ENCODE peak calls at places on chromosomes 16 and 17, in nine cellular contexts. V, F, R, L, S, B, Q, I and N are unnamed samples.

GRCh38 chr17:15944720-15945492 is at the start of gene ADORA2B:
- DNase-seq in L (no peak), B (peak), S (peak), F (peak), I (peak), V (peak), Q (peak), R (peak), N (peak)

GRCh38 chr17:11503292-11503691 is 95.0 kb upstream of the DNAH9 start:
- DNase-seq in L (no peak), V (no peak), F (no peak), I (no peak), Q (no peak), R (no peak), S (no peak), B (no peak), N (no peak)

GRCh38 chr16:77767826-77768225 is 20.5 kb upstream of the VAT1L start:
- DNase-seq in R (no peak), S (no peak), B (no peak), L (no peak), V (no peak), Q (no peak), F (no peak), I (no peak), N (no peak)

GRCh38 chr16:69241911-69242310 is 54.9 kb downstream of the SNTB2 start:
- DNase-seq in R (no peak), Q (no peak), F (no peak), L (no peak), I (no peak), B (no peak), S (peak), V (peak), N (no peak)

GRCh38 chr17:60857521-60857920 is 179.9 kb downstream of the BCAS3 start:
- DNase-seq in Q (no peak), V (no peak), L (no peak), S (no peak), B (no peak), F (no peak), R (no peak), I (no peak), N (no peak)

GRCh38 chr17:38824899-38825761 is at the start of gene CWC25:
- DNase-seq in I (peak), B (peak), S (peak), R (peak), Q (peak), L (peak), V (peak), F (peak), N (peak)

GRCh38 chr16:85105475-85105874 is 6.8 kb downstream of the CIBAR2 start:
- DNase-seq in V (no peak), B (no peak), Q (no peak), S (no peak), L (no peak), I (no peak), R (no peak), F (no peak), N (no peak)

GRCh38 chr17:16953841-16954240 is 18.1 kb downstream of the TNFRSF13B start:
- DNase-seq in Q (no peak), I (peak), F (no peak), L (no peak), B (no peak), V (no peak), R (no peak), S (no peak), N (no peak)

GRCh38 chr16:46713634-46714033 is 24.2 kb downstream of the ORC6 start:
- DNase-seq in L (no peak), S (no peak), B (no peak), F (no peak), I (peak), V (no peak), Q (no peak), R (no peak), N (no peak)

GRCh38 chr17:69443138-69443537 is 28.6 kb downstream of the MAP2K6 start:
- DNase-seq in S (no peak), B (no peak), R (no peak), V (no peak), L (no peak), F (no peak), I (no peak), Q (no peak), N (no peak)

GRCh38 chr16:84746875-84747274 is 47.1 kb downstream of the USP10 start:
- DNase-seq in F (no peak), S (no peak), R (no peak), L (no peak), Q (no peak), B (no peak), V (no peak), I (no peak), N (no peak)

GRCh38 chr17:6919158-6919557 is 76.7 kb upstream of the ALOX12 start:
- DNase-seq in R (no peak), I (no peak), Q (no peak), V (no peak), F (no peak), B (no peak), L (no peak), S (no peak), N (no peak)

GRCh38 chr16:77850637-77851330 is 62.4 kb downstream of the VAT1L start:
- DNase-seq in S (peak), R (no peak), B (no peak), I (no peak), Q (no peak), L (no peak), F (no peak), V (no peak), N (no peak)

GRCh38 chr17:76458580-76459490 is 5.9 kb upstream of the UBE2O start:
- DNase-seq in V (peak), B (peak), F (peak), R (no peak), L (no peak), Q (peak), S (peak), I (peak), N (no peak)

GRCh38 chr16:68993885-68994284 is 111.6 kb upstream of the HAS3 start:
- DNase-seq in Q (no peak), F (peak), V (peak), I (no peak), L (no peak), B (peak), R (peak), S (peak), N (no peak)

GRCh38 chr16:61296305-61296704 is 739.9 kb downstream of the CDH8 start:
- DNase-seq in R (no peak), I (no peak), B (no peak), F (no peak), S (no peak), V (no peak), Q (no peak), L (no peak), N (no peak)

GRCh38 chr16:48408688-48409087 is 23.5 kb upstream of the SIAH1 start:
- DNase-seq in B (no peak), L (no peak), R (peak), V (peak), Q (no peak), I (no peak), F (peak), S (peak), N (no peak)

GRCh38 chr17:47726796-47727703 is 6.0 kb upstream of the TBX21 start:
- DNase-seq in I (no peak), L (no peak), V (no peak), B (no peak), Q (no peak), F (no peak), S (no peak), R (no peak), N (no peak)

GRCh38 chr17:73297934-73298861 is 13.6 kb downstream of the CDC42EP4 start:
- DNase-seq in R (peak), Q (no peak), I (no peak), S (no peak), B (no peak), L (no peak), V (peak), F (no peak), N (no peak)

GRCh38 chr17:76581515-76581914 is 4.1 kb downstream of the ST6GALNAC2 start:
- DNase-seq in L (no peak), F (no peak), B (peak), Q (no peak), S (no peak), R (no peak), I (no peak), V (no peak), N (no peak)

GRCh38 chr16:81123092-81123852 is 27.1 kb upstream of the GCSH start:
- DNase-seq in B (no peak), R (no peak), Q (no peak), S (no peak), V (no peak), L (no peak), F (no peak), I (no peak), N (no peak)

GRCh38 chr16:66273644-66274334 is 92.7 kb upstream of the CDH5 start:
- DNase-seq in F (peak), R (no peak), Q (no peak), I (peak), V (peak), B (no peak), S (peak), L (no peak), N (peak)

GRCh38 chr16:75761111-75761510 is 34.8 kb upstream of the CPHXL start:
- DNase-seq in V (peak), Q (no peak), L (no peak), S (peak), R (peak), B (no peak), I (no peak), F (peak), N (no peak)

GRCh38 chr17:80649672-80650338 is 105.2 kb downstream of the RPTOR start:
- DNase-seq in L (peak), V (peak), R (peak), Q (peak), B (peak), S (peak), I (peak), F (peak), N (no peak)
- TF ChIP-seq CTCF in L (no peak), V (peak), R (peak), Q (peak), B (no peak), S (peak), I (peak), F (peak), N (peak)

DNA sequence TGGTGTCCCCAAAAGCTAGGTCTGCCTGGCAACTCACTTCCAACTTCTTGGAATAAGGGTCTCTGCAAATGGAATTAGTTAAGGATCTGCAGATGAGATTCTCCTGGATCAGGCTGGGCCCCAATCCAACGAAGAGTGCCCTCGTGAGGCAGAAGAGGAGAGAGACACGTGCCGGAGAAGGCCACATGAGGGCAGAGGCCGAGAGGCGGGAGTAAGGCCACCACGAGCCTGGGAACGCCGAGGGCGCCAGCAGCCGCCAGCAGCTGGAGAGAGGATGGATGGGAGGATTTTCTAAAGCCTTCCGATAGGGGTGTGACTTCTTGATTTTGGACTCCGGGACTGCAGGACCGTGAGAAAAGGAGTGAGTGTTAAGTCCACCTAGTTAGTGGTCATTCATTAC is 76.3 kb downstream of the JPH3 start:
- DNase-seq in L (no peak), R (no peak), Q (no peak), V (peak), F (no peak), I (no peak), S (peak), B (no peak), N (no peak)
- TF ChIP-seq CTCF in L (no peak), R (no peak), Q (no peak), V (no peak), F (no peak), I (no peak), S (peak), B (no peak), N (no peak)

GRCh38 chr16:27225536-27226360 is 22.4 kb downstream of the KDM8 start:
- DNase-seq in L (no peak), I (no peak), Q (no peak), R (no peak), B (no peak), V (no peak), S (no peak), F (no peak), N (no peak)
- TF ChIP-seq CTCF in L (no peak), I (no peak), Q (no peak), R (no peak), B (no peak), V (no peak), S (no peak), F (no peak), N (no peak)

GRCh38 chr16:65223335-65223734 is 101.5 kb upstream of the CDH11 start:
- DNase-seq in V (no peak), F (no peak), R (no peak), L (no peak), B (no peak), S (no peak), Q (no peak), I (no peak), N (no peak)

GRCh38 chr16:65222049-65222448 is 100.2 kb upstream of the CDH11 start:
- DNase-seq in I (no peak), Q (no peak), L (no peak), F (no peak), S (no peak), R (no peak), B (no peak), V (no peak), N (no peak)

GRCh38 chr16:65214196-65214595 is 92.3 kb upstream of the CDH11 start:
- DNase-seq in S (peak), Q (no peak), B (no peak), F (no peak), I (no peak), L (no peak), R (no peak), V (peak), N (no peak)

GRCh38 chr16:65212791-65213190 is 90.9 kb upstream of the CDH11 start:
- DNase-seq in S (no peak), R (peak), B (no peak), I (no peak), L (no peak), V (no peak), Q (no peak), F (no peak), N (no peak)

GRCh38 chr16:65218348-65218747 is 96.5 kb upstream of the CDH11 start:
- DNase-seq in I (no peak), R (no peak), L (no peak), F (no peak), V (no peak), B (no peak), S (no peak), Q (no peak), N (no peak)
- TF ChIP-seq CTCF in I (peak), R (no peak), L (no peak), F (no peak), V (no peak), B (no peak), S (no peak), Q (no peak), N (no peak)

DNA sequence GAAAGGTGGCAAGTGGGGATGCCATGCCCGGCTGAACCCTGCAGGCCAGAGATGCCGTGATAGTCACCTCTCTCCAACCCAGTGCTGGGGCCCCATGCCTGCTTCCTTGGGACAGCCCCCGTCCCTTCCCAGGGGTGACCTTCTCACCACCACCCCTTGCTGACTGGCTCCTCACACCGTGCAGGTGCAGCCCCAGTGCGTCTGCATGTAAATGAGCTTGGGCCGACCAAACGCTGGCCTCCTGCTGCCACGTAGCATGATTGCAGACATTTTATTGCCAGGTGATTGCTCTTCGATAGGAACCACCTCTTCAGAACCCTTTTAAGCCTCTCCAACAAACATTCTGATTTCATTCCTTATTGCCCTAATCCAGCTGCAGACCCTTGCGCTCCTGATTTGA is 32.5 kb downstream of the ASIC2 start:
- DNase-seq in R (no peak), B (no peak), I (peak), V (no peak), L (no peak), Q (no peak), F (no peak), S (no peak), N (no peak)
- TF ChIP-seq CTCF in R (no peak), B (no peak), I (no peak), V (no peak), L (no peak), Q (no peak), F (no peak), S (no peak), N (no peak)

DNA sequence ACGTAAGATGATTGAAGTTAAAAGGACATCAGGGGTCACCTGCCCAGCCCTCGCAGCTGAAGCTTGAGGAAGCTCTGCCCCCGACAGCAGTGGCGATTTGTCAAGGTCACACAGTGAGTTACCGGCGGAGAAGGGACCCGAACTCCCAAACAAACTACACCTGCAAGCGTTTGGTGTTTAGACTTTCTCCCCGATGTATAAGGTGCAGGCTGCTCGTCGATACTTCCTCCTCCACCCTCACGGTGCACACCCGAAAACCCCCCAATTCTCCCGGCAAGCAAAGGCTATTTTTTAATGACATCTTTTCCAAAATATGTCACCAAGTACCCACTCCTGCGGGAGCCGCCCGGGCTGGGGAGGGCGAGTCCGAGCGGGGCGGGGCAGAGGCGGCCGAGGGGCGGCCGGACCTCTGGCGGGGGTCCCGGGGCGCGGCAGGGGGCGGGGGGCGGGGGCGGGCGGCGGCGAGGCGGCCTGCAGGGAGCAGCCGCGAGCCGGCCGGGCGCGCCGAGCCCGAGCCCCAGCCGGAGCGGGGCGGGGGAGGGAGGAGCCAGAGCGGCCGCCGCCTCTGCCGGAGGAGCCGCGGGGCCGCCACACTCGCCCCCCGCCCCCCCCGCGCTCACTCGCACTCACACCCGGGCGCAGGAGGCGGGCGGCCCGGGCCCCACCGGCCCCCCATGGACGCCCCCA is at the start of gene THRA:
- DNase-seq in R (peak), F (no peak), Q (peak), B (peak), I (peak), L (no peak), S (peak), V (peak), N (no peak)
- TF ChIP-seq CTCF in R (no peak), F (no peak), Q (peak), B (peak), I (no peak), L (no peak), S (peak), V (no peak), N (peak)

GRCh38 chr17:20611314-20611713 is 31.8 kb downstream of the CDRT15L2 start:
- DNase-seq in B (no peak), V (no peak), F (no peak), I (no peak), Q (no peak), R (no peak), S (no peak), L (no peak), N (no peak)
- TF ChIP-seq CTCF in B (no peak), V (no peak), F (no peak), I (peak), Q (no peak), R (no peak), S (no peak), L (no peak), N (no peak)